ENCODE peak calls at places on chromosomes 3 and 15, in seven cellular contexts. N is A549, L is lower leg skin, I is stomach, H is right lobe of liver, K is IMR-90, S is sigmoid colon. J is an unnamed sample.

GRCh38 chr3:64319391-64319790 is 94.1 kb upstream of the PRICKLE2 start:
- DNase-seq in K (no peak), I (no peak), S (no peak), H (no peak), N (peak), L (no peak), J (no peak)

GRCh38 chr3:115659861-115660260 is 36.6 kb downstream of the GAP43 start:
- DNase-seq in K (peak), H (no peak), L (no peak), I (no peak), N (no peak), S (no peak), J (no peak)

GRCh38 chr3:194204793-194205065 is 68.8 kb downstream of the HES1 start:
- DNase-seq in I (no peak), S (peak), N (no peak), H (no peak), L (no peak), K (no peak), J (no peak)

GRCh38 chr3:89373459-89373858 is 266.0 kb downstream of the EPHA3 start:
- DNase-seq in L (no peak), K (no peak), N (no peak), S (no peak), I (no peak), H (no peak), J (no peak)

GRCh38 chr3:194079702-194080172 is 56.2 kb upstream of the HES1 start:
- DNase-seq in K (no peak), N (no peak), S (no peak), H (no peak), I (no peak), L (no peak), J (no peak)

GRCh38 chr15:99416191-99417188 is 149.3 kb upstream of the MEF2A start:
- DNase-seq in H (no peak), N (no peak), I (peak), S (peak), L (peak), K (no peak), J (no peak)

GRCh38 chr3:104873331-104873730 is 493.4 kb upstream of the ALCAM start:
- DNase-seq in I (no peak), K (peak), N (no peak), H (no peak), S (no peak), L (no peak), J (no peak)

GRCh38 chr15:61138151-61138550 is 91.0 kb downstream of the RORA start:
- DNase-seq in I (no peak), K (peak), N (no peak), L (no peak), H (no peak), S (no peak), J (no peak)

GRCh38 chr3:59759298-59760169 is 709.7 kb upstream of the CFAP20DC start:
- DNase-seq in K (no peak), I (no peak), S (no peak), H (no peak), N (no peak), L (no peak), J (no peak)

GRCh38 chr3:55330355-55330754 is 156.8 kb downstream of the WNT5A start:
- DNase-seq in H (no peak), S (no peak), L (no peak), I (no peak), K (peak), N (peak), J (no peak)

GRCh38 chr3:158105124-158105709 is 1.0 kb downstream of the SHOX2 start:
- DNase-seq in K (no peak), I (no peak), H (peak), S (no peak), N (peak), L (peak), J (peak)

GRCh38 chr3:36546196-36546595 is 165.9 kb downstream of the STAC start:
- DNase-seq in S (no peak), L (no peak), N (no peak), I (no peak), K (no peak), H (no peak), J (no peak)

GRCh38 chr15:68620721-68621528 is 42.1 kb downstream of the CORO2B start:
- DNase-seq in I (peak), K (peak), S (peak), L (peak), H (peak), N (no peak), J (no peak)

DNA sequence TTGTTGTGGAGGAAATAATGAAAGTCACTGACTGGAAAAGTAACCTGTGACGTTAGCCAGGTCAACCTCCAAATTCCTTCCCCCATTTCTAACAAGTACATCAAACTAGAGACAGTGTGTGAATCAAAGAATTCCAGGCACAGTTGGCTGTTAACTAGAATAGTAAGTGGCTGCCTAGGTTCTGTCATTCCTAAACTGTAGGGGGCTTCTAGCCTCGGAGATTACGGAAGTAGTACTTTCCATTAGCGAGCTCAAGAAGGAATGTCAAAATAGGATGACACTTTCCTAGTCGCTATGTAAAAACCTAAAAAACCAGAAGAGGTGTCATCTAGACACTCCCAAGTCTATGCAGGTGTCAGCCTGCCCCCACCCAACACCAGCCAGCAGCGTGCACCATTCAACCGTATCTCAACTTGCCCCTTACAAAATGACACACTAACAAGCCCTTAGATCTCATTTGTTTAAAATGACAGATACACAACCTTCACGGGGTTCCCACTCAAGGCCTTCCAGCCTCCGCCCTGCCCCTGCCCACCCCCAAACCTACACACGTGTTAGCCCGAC is 910 bp downstream of the INO80 start:
- DNase-seq in N (peak), I (no peak), L (no peak), S (no peak), H (no peak), K (peak), J (no peak)
- TF ChIP-seq POLR2A in N (no peak), I (no peak), L (no peak), S (no peak), H (no peak), K (no peak), J (no peak)

GRCh38 chr15:77417642-77418041 is 2.3 kb downstream of the PEAK1 start:
- DNase-seq in K (peak), H (no peak), I (no peak), L (no peak), N (no peak), S (no peak), J (peak)

GRCh38 chr15:77419836-77420609 is at the start of gene PEAK1:
- DNase-seq in K (peak), N (peak), L (peak), S (peak), H (peak), I (peak), J (peak)

GRCh38 chr15:77418341-77419049 is 1.4 kb downstream of the PEAK1 start:
- DNase-seq in S (no peak), N (peak), L (no peak), K (peak), H (no peak), I (no peak), J (peak)

GRCh38 chr15:77420610-77421369 is at the start of gene HMG20A:
- DNase-seq in H (peak), S (peak), I (peak), L (peak), N (peak), K (peak), J (peak)

DNA sequence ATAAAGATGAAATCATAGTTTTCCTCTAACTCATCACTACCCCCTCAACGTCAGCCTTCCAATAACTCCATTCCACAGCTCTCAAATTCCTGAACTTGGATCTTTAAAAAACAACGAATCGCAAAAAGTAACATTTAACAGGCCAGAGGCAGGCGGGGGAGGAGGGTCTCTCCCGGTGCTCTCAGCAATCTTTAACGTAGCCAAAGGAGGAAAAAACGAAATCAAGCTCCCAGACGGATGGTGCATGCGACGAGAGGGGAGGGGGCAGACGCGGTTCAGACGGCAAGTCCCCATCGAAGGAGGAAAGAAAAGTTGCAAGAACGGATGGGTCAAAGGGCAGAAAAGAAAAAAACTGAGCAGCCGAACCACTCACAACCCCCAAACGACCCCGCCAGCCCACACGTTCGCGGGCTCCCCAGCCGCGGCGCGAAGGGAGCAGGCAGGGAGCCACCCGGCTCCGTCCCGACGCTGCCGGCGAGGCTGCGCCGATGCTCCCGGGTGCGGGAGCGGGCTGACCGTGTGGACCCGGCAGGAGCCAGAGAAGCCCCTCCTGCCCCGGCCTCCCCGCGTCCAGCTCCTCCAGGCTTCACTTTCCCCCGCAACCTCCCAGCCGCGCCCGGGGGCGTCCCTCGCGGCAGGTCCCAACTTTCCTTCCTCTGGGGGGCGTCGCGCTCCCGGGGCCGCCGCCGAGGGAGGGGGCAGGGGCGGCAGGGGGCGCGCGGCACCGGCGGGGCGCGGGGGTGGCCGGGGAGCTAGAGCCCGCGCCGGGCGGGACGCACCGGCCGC is 661 bp downstream of the PEAK1 start:
- DNase-seq in H (peak), N (peak), K (peak), S (peak), L (peak), I (peak), J (peak)
- TF ChIP-seq POLR2A in H (no peak), N (no peak), K (no peak), S (no peak), L (no peak), I (no peak), J (no peak)

DNA sequence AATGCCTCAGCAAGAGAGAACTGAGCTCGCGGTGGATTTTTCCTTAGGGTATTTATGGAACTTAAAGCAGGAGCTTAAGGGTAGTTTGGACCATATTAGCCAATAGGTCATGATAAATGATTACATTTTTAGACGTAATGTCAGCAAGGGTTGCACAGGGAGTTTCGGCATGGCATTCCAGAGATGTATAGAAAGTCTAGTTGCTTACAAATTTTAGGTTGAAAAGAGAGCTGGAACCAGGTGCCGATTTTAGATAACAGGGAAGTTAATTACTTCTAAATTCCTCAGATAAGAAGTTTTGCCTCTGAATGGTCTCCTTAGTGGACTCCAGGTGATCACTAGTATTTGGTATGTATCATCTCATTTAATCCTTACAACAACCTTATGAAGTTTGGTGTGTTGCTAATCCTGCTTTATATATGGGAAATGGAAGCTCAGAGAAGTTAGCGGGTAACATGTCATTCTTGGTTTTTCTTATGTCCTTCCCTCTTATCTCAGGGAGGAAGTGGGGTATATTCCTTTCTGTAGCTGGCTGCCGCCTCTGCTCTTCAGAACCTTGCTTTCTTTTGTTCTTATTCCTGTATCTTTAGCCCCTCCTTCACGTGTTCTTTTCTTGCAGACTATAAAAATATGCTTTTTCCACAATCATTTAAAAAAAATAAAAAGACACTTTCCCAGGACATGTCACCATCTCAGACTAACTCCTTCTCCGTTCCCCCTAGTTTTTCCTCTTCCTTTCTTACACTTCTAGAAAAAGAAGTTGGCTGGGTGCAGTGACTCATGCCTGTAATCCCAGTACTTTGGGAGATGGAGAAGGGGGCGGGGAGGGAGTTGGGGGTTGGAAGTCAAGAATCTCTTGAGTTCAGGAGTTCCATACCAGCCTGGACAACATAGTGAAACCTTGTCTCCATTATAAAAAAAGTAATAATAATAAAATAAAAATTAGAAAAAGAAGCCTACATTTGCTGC is 25.7 kb downstream of the IQGAP1 start:
- DNase-seq in S (no peak), N (peak), K (peak), H (no peak), I (no peak), L (no peak), J (no peak)
- TF ChIP-seq POLR2A in S (no peak), N (no peak), K (no peak), H (no peak), I (no peak), L (no peak), J (no peak)

DNA sequence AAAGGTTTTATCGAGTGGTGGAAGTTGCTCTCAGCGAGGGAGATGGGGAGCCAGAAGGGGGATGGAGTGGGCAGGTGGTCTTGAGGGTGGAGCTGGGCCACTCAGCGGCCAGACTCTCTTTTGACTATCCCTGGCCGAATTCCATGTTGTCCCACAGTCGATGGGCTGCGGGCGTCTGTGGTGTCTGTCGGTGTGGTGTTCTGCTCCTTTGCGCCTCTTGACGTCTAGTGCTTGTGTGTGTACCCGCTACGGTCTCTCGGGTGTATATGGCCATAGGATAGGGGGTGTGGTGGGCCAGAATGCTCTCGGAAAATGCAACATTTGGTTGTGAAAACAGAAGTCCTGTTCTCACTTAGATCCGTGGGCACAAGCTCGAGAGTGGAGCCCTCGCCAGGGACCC is 297.0 kb downstream of the CGGBP1 start:
- DNase-seq in K (no peak), I (no peak), H (no peak), S (peak), L (no peak), N (no peak), J (no peak)
- TF ChIP-seq POLR2A in K (no peak), I (no peak), H (no peak), S (no peak), L (no peak), N (no peak), J (no peak)

GRCh38 chr15:48536681-48537091 is 108.8 kb downstream of the FBN1 start:
- DNase-seq in I (no peak), H (no peak), S (no peak), L (no peak), K (peak), N (no peak), J (no peak)
- TF ChIP-seq POLR2A in I (no peak), H (no peak), S (no peak), L (no peak), K (no peak), N (no peak), J (no peak)

DNA sequence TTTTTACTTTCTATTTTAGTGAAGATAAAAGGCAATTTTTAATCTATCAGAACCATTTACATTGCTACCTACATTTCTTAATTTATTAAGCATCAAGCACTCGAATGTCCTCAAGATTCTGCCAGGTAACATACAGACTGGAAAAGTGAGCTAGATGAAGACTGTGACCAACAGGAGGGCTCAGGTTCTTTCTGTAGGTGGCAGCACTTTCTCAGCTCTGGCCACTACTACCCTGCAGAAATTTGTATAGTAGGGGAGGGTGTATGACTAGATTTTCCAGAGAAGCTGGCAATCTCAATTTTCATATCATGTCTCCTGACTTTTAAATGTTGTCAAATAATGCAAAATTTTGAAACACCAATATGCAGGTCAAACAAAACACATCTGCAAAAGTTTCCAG is 165.0 kb upstream of the SUCLG2 start:
- DNase-seq in H (no peak), L (no peak), K (no peak), I (no peak), N (peak), S (no peak), J (no peak)
- TF ChIP-seq POLR2A in H (no peak), L (no peak), K (no peak), I (no peak), N (no peak), S (no peak), J (no peak)

J was measured in erythroblast.